ENCODE peak calls at places on chromosome 6, in four cellular contexts. W, G, B and D are unnamed samples.

GRCh38 chr6:38068854-38069253 is 249.3 kb downstream of the ZFAND3 start:
- DNase-seq in W (no peak), B (no peak), G (no peak), D (no peak)

GRCh38 chr6:167548451-167548850 is 223.6 kb downstream of the TTLL2 start:
- DNase-seq in W (no peak), G (no peak), B (no peak), D (no peak)

GRCh38 chr6:134846031-134846430 is 103.9 kb downstream of the ALDH8A1 start:
- DNase-seq in B (no peak), G (no peak), W (no peak), D (no peak)

GRCh38 chr6:11009353-11009752 is 34.8 kb downstream of the ELOVL2 start:
- DNase-seq in G (no peak), W (peak), B (no peak), D (peak)

GRCh38 chr6:2658788-2659187 is 91.9 kb downstream of the MYLK4 start:
- DNase-seq in G (no peak), B (no peak), W (peak), D (peak)

GRCh38 chr6:128713461-128713860 is 169.5 kb upstream of the LAMA2 start:
- DNase-seq in G (no peak), B (no peak), W (no peak), D (no peak)

GRCh38 chr6:118141211-118141610 is 234.1 kb downstream of the SLC35F1 start:
- DNase-seq in W (peak), G (no peak), B (no peak), D (peak)

GRCh38 chr6:155779421-155779820 is 323.8 kb upstream of the NOX3 start:
- DNase-seq in B (no peak), G (no peak), W (no peak), D (no peak)

GRCh38 chr6:152976749-152977148 is 6.1 kb downstream of the FBXO5 start:
- DNase-seq in G (no peak), W (no peak), B (no peak), D (no peak)

GRCh38 chr6:169983651-169984050 is 232.2 kb downstream of the ERMARD start:
- DNase-seq in W (no peak), B (no peak), G (peak), D (no peak)

GRCh38 chr6:4774715-4775590 is 1.3 kb upstream of the CDYL start:
- DNase-seq in G (peak), B (peak), W (peak), D (peak)

GRCh38 chr6:130617658-130618057 is 209.5 kb upstream of the SMLR1 start:
- DNase-seq in W (no peak), B (no peak), G (no peak), D (no peak)

GRCh38 chr6:52552278-52552643 is 24.6 kb downstream of the TRAM2 start:
- DNase-seq in W (peak), G (no peak), B (no peak), D (peak)

GRCh38 chr6:115720900-115721299 is 339.8 kb downstream of the FRK start:
- DNase-seq in W (no peak), G (no peak), B (no peak), D (no peak)

GRCh38 chr6:82275686-82276085 is 28.1 kb upstream of the IBTK start:
- DNase-seq in B (no peak), W (no peak), G (no peak), D (no peak)

GRCh38 chr6:21137708-21138358 is 455.7 kb upstream of the SOX4 start:
- DNase-seq in W (no peak), B (no peak), G (no peak), D (no peak)

GRCh38 chr6:18186033-18186432 is 30.8 kb downstream of the KDM1B start:
- DNase-seq in B (no peak), G (no peak), W (no peak), D (peak)

GRCh38 chr6:163446529-163446928 is 32.0 kb downstream of the QKI start:
- DNase-seq in B (no peak), G (no peak), W (no peak), D (no peak)

GRCh38 chr6:39208233-39208720 is 21.0 kb downstream of the KCNK5 start:
- DNase-seq in B (no peak), G (no peak), W (no peak), D (no peak)

GRCh38 chr6:43953794-43954310 is 173.4 kb downstream of the MRPL14 start:
- DNase-seq in B (peak), G (no peak), W (no peak), D (no peak)

GRCh38 chr6:133977983-133978895 is 25.2 kb downstream of the TBPL1 start:
- DNase-seq in W (peak), B (no peak), G (no peak), D (peak)

DNA sequence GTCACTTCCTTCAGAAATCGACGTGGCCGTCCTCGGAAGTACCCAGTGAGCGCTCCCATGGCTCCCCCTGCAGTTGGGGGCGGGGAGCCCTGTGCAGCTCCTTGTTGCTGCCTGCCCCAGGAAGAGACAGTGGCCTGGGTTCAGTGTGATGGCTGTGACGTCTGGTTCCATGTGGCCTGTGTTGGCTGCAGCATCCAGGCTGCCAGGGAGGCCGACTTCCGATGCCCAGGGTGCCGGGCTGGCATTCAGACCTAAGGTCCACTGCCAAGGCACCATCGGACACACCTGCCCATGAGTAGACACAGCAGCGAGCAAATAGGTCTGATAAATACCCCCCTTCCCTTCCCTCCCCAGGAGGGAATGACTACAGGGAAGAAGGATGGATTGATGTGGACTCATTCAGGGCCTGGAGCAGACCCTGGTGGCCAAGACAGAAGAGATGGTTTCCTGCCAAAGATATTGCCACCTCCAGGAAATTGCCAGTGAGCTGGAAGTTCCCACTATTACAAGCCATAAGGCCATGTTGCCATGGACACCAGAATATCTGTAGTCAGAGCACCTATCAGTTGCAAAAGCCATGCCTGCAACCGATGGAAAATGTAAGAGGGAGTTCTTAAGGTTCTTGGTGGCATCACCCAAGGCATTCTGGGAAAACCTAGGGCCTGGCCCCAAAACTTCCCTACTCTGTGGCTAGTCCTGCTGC is 4.2 kb downstream of the TCF19 start:
- DNase-seq in W (no peak), B (no peak), G (no peak), D (no peak)
- TF ChIP-seq CTCF in W (no peak), B (no peak), G (no peak), D (no peak)

GRCh38 chr6:110703010-110703905 is 112.0 kb downstream of the CDK19 start:
- DNase-seq in W (no peak), B (no peak), G (no peak), D (no peak)
- H3K4me3 ChIP-seq in W (no peak), B (no peak), G (no peak), D (no peak)

GRCh38 chr6:90816764-90817163 is 229.9 kb upstream of the MAP3K7 start:
- DNase-seq in B (no peak), G (no peak), W (no peak), D (no peak)
- TF ChIP-seq CTCF in B (no peak), G (no peak), W (no peak), D (no peak)

DNA sequence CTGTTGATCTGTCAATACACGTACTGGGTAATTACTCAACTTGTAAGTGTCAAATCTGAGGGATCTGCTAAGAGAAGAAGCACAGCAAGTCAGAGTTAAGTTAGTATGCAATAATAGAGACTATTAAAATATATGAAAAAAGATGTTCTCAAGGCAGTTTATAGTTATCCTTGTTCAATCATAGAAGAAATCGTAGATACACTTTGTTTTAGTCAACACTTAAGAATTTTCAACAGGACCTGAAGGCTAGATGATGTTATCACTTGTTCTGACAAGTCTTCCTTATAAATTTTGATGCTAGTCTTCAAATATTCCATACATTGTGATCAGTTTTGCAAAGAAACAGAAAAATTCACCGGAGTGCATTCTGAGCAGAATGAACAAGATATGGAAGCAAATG is 91.1 kb upstream of the KCNQ5 start:
- DNase-seq in G (no peak), W (peak), B (no peak), D (peak)
- H3K4me3 ChIP-seq in G (no peak), W (no peak), B (no peak), D (no peak)

DNA sequence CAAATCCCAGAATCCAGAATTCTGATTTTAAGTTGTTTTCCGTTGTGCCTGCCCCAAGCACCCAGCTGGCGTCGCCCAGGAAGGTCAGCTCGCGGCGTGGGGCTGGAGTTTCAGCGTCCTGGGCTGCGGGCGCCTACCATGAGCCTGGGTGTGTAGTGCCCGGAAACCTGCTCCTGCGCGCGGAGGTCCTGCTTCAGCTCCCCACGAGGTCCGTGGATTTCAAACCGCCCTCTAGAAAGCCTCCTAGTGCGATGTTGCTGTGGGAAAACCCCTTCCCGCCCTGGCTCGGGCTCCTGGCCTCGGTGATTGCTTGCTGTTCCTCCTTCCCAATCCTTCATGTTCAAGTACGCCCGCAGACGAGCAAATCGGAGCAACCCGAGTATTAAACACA is 51.3 kb upstream of the NRN1 start:
- DNase-seq in G (peak), W (no peak), B (no peak), D (no peak)
- TF ChIP-seq CTCF in G (no peak), W (no peak), B (no peak), D (no peak)

GRCh38 chr6:102581378-102582124 is 1188.0 kb downstream of the GRIK2 start:
- DNase-seq in B (no peak), G (peak), W (no peak), D (no peak)
- H3K4me3 ChIP-seq in B (no peak), G (no peak), W (no peak), D (no peak)

DNA sequence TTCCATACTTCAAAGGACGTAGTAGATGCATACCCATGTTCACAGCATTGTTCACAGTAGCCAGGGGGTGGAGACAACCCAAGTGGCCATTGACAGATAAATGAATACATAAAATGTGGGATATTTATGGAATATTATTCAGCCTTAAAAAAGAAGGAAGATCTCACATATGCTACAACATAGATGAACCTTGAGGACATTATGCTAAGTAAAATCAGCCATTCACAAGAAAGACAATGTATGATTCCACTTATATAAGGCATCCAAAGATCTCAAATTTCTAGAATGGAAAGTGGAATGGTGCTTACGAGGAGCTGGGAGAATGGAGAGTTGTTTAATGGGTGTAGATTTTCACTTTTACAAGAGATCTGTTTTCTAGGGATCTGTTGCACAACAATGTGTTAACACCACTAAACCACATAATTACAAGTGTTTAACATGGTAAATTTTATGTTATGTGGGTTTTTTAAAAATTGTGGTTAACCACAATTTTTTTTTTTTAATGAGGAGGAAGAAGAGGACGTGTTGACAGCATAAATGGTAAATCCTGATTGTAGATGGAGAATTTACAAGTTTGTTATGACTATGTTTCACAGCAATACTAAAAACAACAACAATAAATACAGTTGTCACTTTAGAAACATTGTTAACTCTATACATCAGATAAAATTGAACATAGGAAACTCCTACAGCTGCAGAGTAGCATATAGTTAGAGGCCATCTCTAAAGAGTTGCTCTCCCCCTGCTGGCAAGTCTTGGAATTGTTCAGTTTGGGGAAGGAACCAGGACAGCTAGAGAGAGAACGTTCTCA is 41.6 kb downstream of the CCN2 start:
- DNase-seq in W (peak), B (peak), G (no peak), D (peak)
- TF ChIP-seq CTCF in W (peak), B (peak), G (peak), D (peak)

DNA sequence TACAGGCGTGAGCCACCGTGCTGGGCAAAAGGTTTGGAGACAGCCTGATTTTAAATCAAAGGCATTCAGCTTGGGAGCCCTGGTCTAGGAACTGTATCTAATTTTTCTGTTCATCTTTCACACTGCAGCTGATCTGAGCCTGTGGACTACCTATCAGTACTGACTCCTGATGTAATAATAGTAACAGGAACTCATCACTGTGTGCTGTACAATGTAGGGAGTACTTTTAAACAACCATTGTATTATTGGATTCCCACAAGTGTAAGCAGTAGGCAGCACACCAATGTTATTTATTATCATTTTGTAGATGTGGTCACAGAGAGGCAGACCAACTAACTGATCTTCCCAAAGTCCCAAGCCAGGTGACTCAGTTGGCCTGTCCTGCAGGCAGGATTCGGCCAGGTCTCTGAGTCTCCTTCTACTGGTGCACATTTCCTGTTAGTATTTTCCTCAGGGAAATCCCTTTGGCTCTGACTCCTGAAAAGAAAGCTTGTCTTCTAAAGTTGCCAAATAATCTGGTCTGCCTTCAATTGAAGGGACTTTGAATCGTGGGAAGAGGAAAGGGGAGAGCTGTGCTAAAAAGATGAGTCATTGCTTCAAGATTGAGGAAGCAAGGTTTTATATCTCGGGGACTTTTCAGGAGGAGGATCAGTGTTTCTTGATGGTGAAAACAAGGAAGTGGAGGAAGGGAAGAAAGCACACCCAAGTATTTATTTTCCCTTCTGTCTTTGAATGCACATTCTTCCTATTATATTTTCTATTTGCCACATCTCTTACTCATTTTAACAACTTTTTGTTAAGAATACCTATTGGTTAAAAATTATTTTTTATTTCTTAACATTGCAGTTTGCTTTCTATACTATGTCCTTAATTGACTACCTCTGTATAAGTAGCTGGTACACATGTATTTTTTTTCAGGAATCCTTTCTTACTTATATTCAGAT is 14.6 kb upstream of the IFNGR1 start:
- DNase-seq in G (no peak), W (peak), B (no peak), D (peak)
- H3K4me3 ChIP-seq in G (no peak), W (no peak), B (no peak), D (no peak)